ENCODE peak calls at places on chromosome 15, in four cellular contexts. O, G, J and A are unnamed samples.

GRCh38 chr15:89114974-89115373 is 26.7 kb downstream of the ABHD2 start:
- DNase-seq in O (no peak), G (peak), J (no peak), A (no peak)

GRCh38 chr15:56472278-56472677 is 7.3 kb upstream of the MNS1 start:
- DNase-seq in O (no peak), G (no peak), J (no peak), A (no peak)

GRCh38 chr15:54719325-54719724 is 477.4 kb downstream of the RSL24D1 start:
- DNase-seq in O (no peak), G (no peak), J (no peak), A (no peak)

GRCh38 chr15:65423977-65424679 is 1.4 kb upstream of the IGDCC4 start:
- DNase-seq in O (peak), G (no peak), J (peak), A (no peak)

GRCh38 chr15:61835476-61836106 is 224.7 kb downstream of the VPS13C start:
- DNase-seq in O (peak), G (peak), J (peak), A (peak)

GRCh38 chr15:75200765-75201608 is 695 bp upstream of the C15orf39 start:
- DNase-seq in O (peak), G (no peak), J (no peak), A (peak)

GRCh38 chr15:85897818-85898717 is 103.3 kb upstream of the KLHL25 start:
- DNase-seq in O (no peak), G (no peak), J (no peak), A (no peak)

GRCh38 chr15:64197425-64197824 is 34.6 kb upstream of the PPIB start:
- DNase-seq in O (no peak), G (no peak), J (no peak), A (no peak)

GRCh38 chr15:96171271-96171739 is 159.2 kb upstream of the NR2F2 start:
- DNase-seq in O (no peak), G (no peak), J (no peak), A (no peak)